ENCODE peak calls at places on chromosomes 16 and 17, in five cellular contexts. C is CD4-positive, alpha-beta T cell; O is body of pancreas; H is cardiac muscle cell; N is T-cell. Z is an unnamed sample.

GRCh38 chr16:66451548-66451947 is 24.5 kb downstream of the BEAN1 start:
- DNase-seq in C (no peak), H (no peak), N (no peak), O (no peak), Z (no peak)

GRCh38 chr17:43908111-43908721 is 880 bp upstream of the MPP2 start:
- DNase-seq in C (peak), N (peak), O (no peak), H (peak), Z (no peak)

GRCh38 chr16:1152651-1153259 is at the start of gene CACNA1H:
- DNase-seq in N (peak), O (no peak), H (peak), C (peak), Z (no peak)

GRCh38 chr17:81794509-81794908 is 9.4 kb upstream of the GCGR start:
- DNase-seq in H (peak), N (no peak), O (no peak), C (no peak), Z (no peak)

GRCh38 chr17:897970-898619 is 81.5 kb downstream of the NXN start:
- DNase-seq in C (no peak), O (no peak), H (no peak), N (no peak), Z (no peak)

GRCh38 chr17:1076299-1076981 is 79.5 kb downstream of the TIMM22 start:
- DNase-seq in H (peak), O (no peak), N (no peak), C (no peak), Z (no peak)

GRCh38 chr17:35087731-35088646 is 24.5 kb upstream of the RFFL start:
- DNase-seq in H (peak), O (peak), N (peak), C (no peak), Z (no peak)

GRCh38 chr16:49108611-49109010 is 173.0 kb downstream of the CBLN1 start:
- DNase-seq in O (no peak), H (no peak), C (no peak), N (no peak), Z (no peak)

GRCh38 chr17:9842057-9842758 is 16.5 kb downstream of the GLP2R start:
- DNase-seq in C (no peak), O (no peak), H (no peak), N (no peak), Z (no peak)

GRCh38 chr17:8337802-8338744 is 1.6 kb upstream of the ODF4 start:
- DNase-seq in H (no peak), C (no peak), N (no peak), O (no peak), Z (no peak)

GRCh38 chr17:76281573-76282371 is 16.6 kb downstream of the UBALD2 start:
- DNase-seq in C (no peak), N (no peak), O (no peak), H (no peak), Z (no peak)

GRCh38 chr16:87855852-87856715 is 13.2 kb downstream of the SLC7A5 start:
- DNase-seq in O (no peak), N (peak), C (peak), H (no peak), Z (no peak)

GRCh38 chr17:14926526-14927122 is 338.5 kb downstream of the PMP22 start:
- DNase-seq in C (peak), O (peak), N (peak), H (peak), Z (peak)

GRCh38 chr17:68840073-68840472 is 115.1 kb downstream of the ABCA8 start:
- DNase-seq in N (no peak), H (no peak), O (no peak), C (no peak), Z (no peak)

GRCh38 chr17:39688945-39689344 is 1.1 kb upstream of the PGAP3 start:
- DNase-seq in N (no peak), H (no peak), O (no peak), C (no peak), Z (peak)

GRCh38 chr17:80718428-80718827 is 173.8 kb downstream of the RPTOR start:
- DNase-seq in H (no peak), C (no peak), O (no peak), N (no peak), Z (no peak)

GRCh38 chr17:76268991-76269981 is 4.1 kb downstream of the UBALD2 start:
- DNase-seq in N (no peak), O (no peak), C (no peak), H (peak), Z (no peak)

GRCh38 chr17:13953871-13954270 is 115.4 kb upstream of the COX10 start:
- DNase-seq in C (no peak), N (no peak), H (no peak), O (no peak), Z (no peak)

GRCh38 chr16:50368410-50369132 is at the start of gene BRD7:
- DNase-seq in C (peak), H (peak), N (peak), O (peak), Z (no peak)

GRCh38 chr16:81436381-81436780 is 8.2 kb upstream of the CMIP start:
- DNase-seq in O (no peak), H (no peak), C (no peak), N (no peak), Z (no peak)

GRCh38 chr17:46178550-46179198 is 14.6 kb downstream of the KANSL1 start:
- DNase-seq in N (no peak), O (no peak), C (no peak), H (no peak), Z (no peak)

GRCh38 chr16:19601083-19601976 is 45.8 kb downstream of the VPS35L start:
- DNase-seq in C (peak), N (peak), H (peak), O (peak), Z (no peak)

GRCh38 chr16:30551781-30552180 is 6.4 kb downstream of the ZNF764 start:
- DNase-seq in H (no peak), O (no peak), C (peak), N (peak), Z (no peak)

GRCh38 chr16:88815901-88816589 is 4.3 kb upstream of the APRT start:
- DNase-seq in C (no peak), N (peak), H (peak), O (peak), Z (no peak)

Z was measured in H1.